ENCODE peak calls at places on chromosomes 6 and 20, in seven cellular contexts. One of them, this sample, is unnamed.

GRCh38 chr6:10837692-10837996 is 695 bp downstream of the MAK start:
- DNase-seq in NAMALWA: peak
- DNase-seq in NCI-H2171 treated with DMSO at 0.1 percent for 48 hours: no peak
- DNase-seq in non-pigmented ciliary epithelial cell: no peak
- DNase-seq in astrocyte of the spinal cord: peak
- DNase-seq in hippocampal formation: no peak
- DNase-seq in fibroblast of the conjunctiva: no peak
- DNase-seq in this sample: no peak

GRCh38 chr6:169962604-169963469 is 211.4 kb downstream of the ERMARD start:
- DNase-seq in NAMALWA: no peak
- DNase-seq in NCI-H2171 treated with DMSO at 0.1 percent for 48 hours: no peak
- DNase-seq in non-pigmented ciliary epithelial cell: no peak
- DNase-seq in astrocyte of the spinal cord: no peak
- DNase-seq in hippocampal formation: no peak
- DNase-seq in fibroblast of the conjunctiva: no peak
- DNase-seq in this sample: no peak

GRCh38 chr6:41504526-41505021 is 41.6 kb upstream of the FOXP4 start:
- DNase-seq in NAMALWA: no peak
- DNase-seq in NCI-H2171 treated with DMSO at 0.1 percent for 48 hours: peak
- DNase-seq in non-pigmented ciliary epithelial cell: no peak
- DNase-seq in astrocyte of the spinal cord: peak
- DNase-seq in hippocampal formation: no peak
- DNase-seq in fibroblast of the conjunctiva: no peak
- DNase-seq in this sample: no peak

GRCh38 chr20:41276317-41276751 is 41.2 kb downstream of the ZHX3 start:
- DNase-seq in NAMALWA: no peak
- DNase-seq in NCI-H2171 treated with DMSO at 0.1 percent for 48 hours: no peak
- DNase-seq in non-pigmented ciliary epithelial cell: no peak
- DNase-seq in astrocyte of the spinal cord: peak
- DNase-seq in hippocampal formation: no peak
- DNase-seq in fibroblast of the conjunctiva: no peak
- DNase-seq in this sample: no peak

GRCh38 chr6:117200067-117200466 is 65.3 kb upstream of the VGLL2 start:
- DNase-seq in NAMALWA: no peak
- DNase-seq in NCI-H2171 treated with DMSO at 0.1 percent for 48 hours: no peak
- DNase-seq in non-pigmented ciliary epithelial cell: no peak
- DNase-seq in astrocyte of the spinal cord: no peak
- DNase-seq in hippocampal formation: no peak
- DNase-seq in fibroblast of the conjunctiva: no peak
- DNase-seq in this sample: no peak

GRCh38 chr20:12660918-12661317 is 347.9 kb upstream of the SPTLC3 start:
- DNase-seq in NAMALWA: no peak
- DNase-seq in NCI-H2171 treated with DMSO at 0.1 percent for 48 hours: no peak
- DNase-seq in non-pigmented ciliary epithelial cell: no peak
- DNase-seq in astrocyte of the spinal cord: no peak
- DNase-seq in hippocampal formation: no peak
- DNase-seq in fibroblast of the conjunctiva: no peak
- DNase-seq in this sample: no peak

GRCh38 chr20:57389695-57390603 is 1.2 kb upstream of the RBM38 start:
- DNase-seq in NAMALWA: peak
- DNase-seq in NCI-H2171 treated with DMSO at 0.1 percent for 48 hours: no peak
- DNase-seq in non-pigmented ciliary epithelial cell: no peak
- DNase-seq in astrocyte of the spinal cord: no peak
- DNase-seq in hippocampal formation: no peak
- DNase-seq in fibroblast of the conjunctiva: no peak
- DNase-seq in this sample: no peak

GRCh38 chr20:37901280-37901666 is 1.7 kb upstream of the VSTM2L start:
- DNase-seq in NAMALWA: no peak
- DNase-seq in NCI-H2171 treated with DMSO at 0.1 percent for 48 hours: no peak
- DNase-seq in non-pigmented ciliary epithelial cell: no peak
- DNase-seq in astrocyte of the spinal cord: no peak
- DNase-seq in hippocampal formation: no peak
- DNase-seq in fibroblast of the conjunctiva: no peak
- DNase-seq in this sample: no peak

GRCh38 chr6:111721677-111722219 is 116.1 kb upstream of the TRAF3IP2 start:
- DNase-seq in NAMALWA: peak
- DNase-seq in NCI-H2171 treated with DMSO at 0.1 percent for 48 hours: no peak
- DNase-seq in non-pigmented ciliary epithelial cell: no peak
- DNase-seq in astrocyte of the spinal cord: peak
- DNase-seq in hippocampal formation: no peak
- DNase-seq in fibroblast of the conjunctiva: peak
- DNase-seq in this sample: no peak

GRCh38 chr20:32959351-32960221 is 44.6 kb downstream of the SUN5 start:
- DNase-seq in NAMALWA: no peak
- DNase-seq in NCI-H2171 treated with DMSO at 0.1 percent for 48 hours: no peak
- DNase-seq in non-pigmented ciliary epithelial cell: no peak
- DNase-seq in astrocyte of the spinal cord: no peak
- DNase-seq in hippocampal formation: no peak
- DNase-seq in fibroblast of the conjunctiva: no peak
- DNase-seq in this sample: no peak

GRCh38 chr6:106609699-106610098 is 19.6 kb downstream of the RTN4IP1 start:
- DNase-seq in NAMALWA: peak
- DNase-seq in NCI-H2171 treated with DMSO at 0.1 percent for 48 hours: peak
- DNase-seq in non-pigmented ciliary epithelial cell: no peak
- DNase-seq in astrocyte of the spinal cord: peak
- DNase-seq in hippocampal formation: no peak
- DNase-seq in fibroblast of the conjunctiva: no peak
- DNase-seq in this sample: no peak